ENCODE peak calls at places on chromosomes 13 and 19, in seven cellular contexts. E is IMR-90, Q is epithelial cell of esophagus, Z is Peyer's patch, M is GM13976, F is PC-3, P is WTC11. A is an unnamed sample.

GRCh38 chr19:610071-610800 is 20.6 kb downstream of the HCN2 start:
- DNase-seq in F (no peak), M (no peak), Q (no peak), P (no peak), Z (peak), E (no peak), A (no peak)

GRCh38 chr13:112783135-112783945 is 93.5 kb downstream of the ATP11A start:
- DNase-seq in Z (peak), P (no peak), Q (no peak), M (no peak), F (no peak), E (peak), A (peak)

GRCh38 chr13:101325423-101325822 is 90.9 kb downstream of the NALCN start:
- DNase-seq in Z (no peak), Q (no peak), E (no peak), P (no peak), M (no peak), F (no peak), A (no peak)

GRCh38 chr19:29685326-29685725 is 20.1 kb downstream of the PLEKHF1 start:
- DNase-seq in M (no peak), F (peak), E (no peak), Z (no peak), P (no peak), Q (no peak), A (peak)

GRCh38 chr19:50567052-50567841 is 988 bp downstream of the LRRC4B start:
- DNase-seq in M (peak), E (no peak), Q (no peak), F (no peak), Z (no peak), P (no peak), A (no peak)

GRCh38 chr19:12786149-12786870 is 5.0 kb upstream of the JUNB start:
- DNase-seq in P (no peak), Z (peak), E (no peak), M (no peak), Q (peak), F (peak), A (no peak)

GRCh38 chr19:43984687-43985000 is 656 bp downstream of the ZNF155 start:
- DNase-seq in E (no peak), P (no peak), F (no peak), Q (no peak), Z (no peak), M (no peak), A (no peak)

GRCh38 chr19:36215276-36216171 is 618 bp downstream of the ZNF146 start:
- DNase-seq in P (no peak), F (peak), Z (no peak), E (peak), Q (peak), M (no peak), A (peak)

GRCh38 chr13:24842533-24843278 is 78.7 kb downstream of the RNF17 start:
- DNase-seq in F (no peak), Z (no peak), E (no peak), P (no peak), Q (peak), M (no peak), A (no peak)

DNA sequence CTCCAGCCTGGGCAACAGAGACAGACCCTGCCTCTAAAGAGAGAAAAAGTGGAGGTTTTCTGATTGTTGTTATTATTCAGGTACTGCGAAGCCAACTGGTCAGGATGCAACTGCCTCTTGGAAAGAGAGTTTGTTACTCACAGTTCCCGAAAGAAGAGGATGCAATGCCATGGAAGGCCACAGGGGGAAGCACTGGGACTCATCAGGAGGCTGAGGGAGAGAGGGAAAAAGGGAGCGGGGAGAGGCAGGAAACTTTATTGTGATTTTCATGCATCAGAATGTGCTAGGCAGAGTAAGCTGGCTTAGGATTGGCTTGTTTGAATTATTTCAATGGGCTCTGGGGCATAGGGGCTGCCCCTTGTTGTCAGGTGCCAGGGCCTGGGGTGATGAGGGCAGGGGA is 27.6 kb downstream of the MYO9B start:
- DNase-seq in P (peak), F (peak), Z (peak), M (no peak), E (peak), Q (peak), A (peak)
- TF ChIP-seq CTCF in P (peak), F (peak), Z (peak), M (peak), E (peak), Q (peak), A (peak)

GRCh38 chr19:3368441-3368795 is 2.0 kb downstream of the NFIC start:
- DNase-seq in Q (no peak), M (no peak), P (no peak), Z (no peak), F (no peak), E (no peak), A (no peak)

GRCh38 chr19:3370214-3370720 is 3.9 kb downstream of the NFIC start:
- DNase-seq in F (no peak), P (no peak), Z (no peak), E (no peak), M (no peak), Q (no peak), A (no peak)

GRCh38 chr19:3368848-3369336 is 2.5 kb downstream of the NFIC start:
- DNase-seq in P (no peak), E (peak), Z (no peak), Q (peak), M (no peak), F (no peak), A (peak)

GRCh38 chr19:3370728-3371591 is 4.6 kb downstream of the NFIC start:
- DNase-seq in Q (no peak), Z (no peak), P (no peak), E (no peak), F (no peak), M (peak), A (no peak)

DNA sequence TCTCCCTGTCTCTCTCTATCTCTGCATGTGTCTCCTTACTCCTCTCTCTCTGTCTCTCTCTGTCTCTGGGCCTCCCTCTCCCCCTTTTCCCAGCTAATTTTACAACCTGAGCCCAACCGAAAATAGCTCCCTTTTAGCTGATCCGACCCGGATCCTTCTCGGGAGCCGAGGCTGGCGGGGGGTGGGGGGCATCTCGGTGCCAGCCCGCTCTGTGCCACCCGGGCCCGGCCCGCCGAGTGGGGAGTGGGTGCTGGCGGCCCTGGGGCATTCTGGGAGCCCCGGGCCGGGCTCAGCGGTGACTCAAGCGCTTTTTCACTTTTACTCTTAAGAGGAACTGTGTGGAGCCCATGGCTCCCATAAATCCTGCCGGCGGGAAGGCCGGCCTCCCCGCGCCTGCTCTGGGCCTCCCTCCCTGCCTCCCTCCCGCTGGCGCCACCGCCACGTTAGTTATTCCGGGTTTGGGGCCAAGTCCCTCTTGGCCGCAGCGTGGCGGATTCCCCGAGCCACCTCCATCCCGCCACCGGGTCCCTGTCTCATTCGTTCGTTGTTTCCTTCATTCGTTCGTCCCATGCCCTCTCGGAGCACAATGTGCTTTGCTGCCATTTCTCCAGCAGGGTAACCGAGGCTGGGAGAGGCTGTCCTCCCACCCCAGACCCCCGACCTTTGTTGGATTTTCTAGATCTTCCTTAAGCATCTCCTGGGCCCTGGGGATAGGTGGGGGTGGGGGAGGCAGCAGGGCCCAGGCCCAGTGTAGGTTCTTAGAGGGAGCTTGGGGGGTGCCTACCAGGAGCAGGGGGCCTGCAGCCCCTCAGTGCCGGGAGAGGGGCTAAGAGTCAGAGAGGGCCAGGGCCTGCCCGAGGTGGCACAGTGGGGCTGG is 3.2 kb downstream of the NFIC start:
- DNase-seq in E (peak), M (peak), Z (no peak), Q (peak), F (peak), P (no peak), A (no peak)
- TF ChIP-seq CTCF in E (no peak), M (no peak), Z (no peak), Q (no peak), F (no peak), P (no peak), A (peak)

GRCh38 chr13:96982672-96983071 is 11.6 kb downstream of the OXGR1 start:
- DNase-seq in Z (no peak), P (no peak), M (no peak), E (no peak), F (no peak), Q (peak), A (peak)

GRCh38 chr13:96988441-96988840 is 5.8 kb downstream of the OXGR1 start:
- DNase-seq in E (no peak), F (no peak), Q (no peak), Z (no peak), M (no peak), P (no peak), A (no peak)

GRCh38 chr13:96984061-96984508 is 10.2 kb downstream of the OXGR1 start:
- DNase-seq in F (peak), P (peak), Z (peak), Q (peak), E (no peak), M (peak), A (no peak)
- TF ChIP-seq CTCF in F (peak), P (no peak), Z (no peak), Q (peak), E (no peak), M (no peak), A (peak)

GRCh38 chr19:4375620-4376228 is 24.6 kb downstream of the SH3GL1 start:
- DNase-seq in Z (peak), E (peak), P (peak), M (peak), Q (no peak), F (peak), A (peak)
- TF ChIP-seq CTCF in Z (peak), E (peak), P (no peak), M (peak), Q (peak), F (peak), A (peak)

GRCh38 chr13:65926750-65927171 is 1303.4 kb downstream of the PCDH9 start:
- DNase-seq in P (peak), E (no peak), M (no peak), F (peak), Q (peak), Z (no peak), A (no peak)
- TF ChIP-seq CTCF in P (no peak), E (no peak), M (no peak), F (peak), Q (peak), Z (no peak), A (no peak)

DNA sequence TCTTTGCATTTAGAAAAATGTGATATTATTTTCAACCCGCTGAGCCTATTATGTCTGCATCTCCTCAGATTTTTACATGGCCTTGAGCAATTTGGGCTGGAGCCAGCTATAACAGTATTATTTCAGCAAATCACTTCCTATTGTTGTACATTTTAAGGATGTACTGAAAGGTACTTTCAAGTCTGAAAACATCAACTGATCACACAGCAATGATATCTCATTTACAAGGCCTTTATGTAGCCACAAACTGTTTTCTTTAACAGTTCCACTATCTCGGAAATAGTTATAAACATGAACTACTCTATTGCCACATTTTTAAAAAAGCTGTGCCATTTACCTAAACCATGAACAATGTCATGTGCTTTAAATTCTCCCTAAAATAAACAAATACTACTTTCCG is 560.2 kb downstream of the GPC6 start:
- DNase-seq in Q (no peak), M (no peak), P (no peak), E (no peak), Z (no peak), F (no peak), A (no peak)
- TF ChIP-seq CTCF in Q (no peak), M (no peak), P (no peak), E (no peak), Z (no peak), F (no peak), A (no peak)

GRCh38 chr13:93182406-93182805 is 44.2 kb upstream of the GPC6 start:
- DNase-seq in F (no peak), Z (no peak), Q (no peak), M (no peak), P (no peak), E (no peak), A (no peak)

GRCh38 chr13:93180376-93180966 is 46.1 kb upstream of the GPC6 start:
- DNase-seq in M (no peak), Q (no peak), P (no peak), F (no peak), E (peak), Z (no peak), A (peak)

DNA sequence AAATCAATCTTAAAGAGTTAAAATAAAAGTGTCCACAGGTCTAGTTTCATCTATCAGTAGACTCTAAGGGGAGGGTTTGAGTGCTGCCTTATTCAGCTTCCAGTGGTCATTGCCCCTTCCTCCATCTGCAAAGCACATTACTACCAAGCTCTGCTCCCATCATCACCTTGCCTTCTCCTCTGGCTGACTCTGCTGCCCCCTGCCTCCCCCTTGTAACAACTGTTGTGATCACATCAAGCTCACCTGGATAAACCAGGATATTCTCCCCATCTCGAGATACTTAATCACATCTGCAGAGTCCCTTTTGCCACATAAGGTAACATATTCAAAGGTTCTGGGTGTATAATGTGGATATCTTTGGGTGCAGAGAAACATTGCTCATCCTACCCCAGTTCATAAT is 43.3 kb upstream of the GPC6 start:
- DNase-seq in Z (no peak), E (no peak), F (no peak), Q (no peak), M (no peak), P (peak), A (no peak)
- TF ChIP-seq CTCF in Z (no peak), E (no peak), F (peak), Q (no peak), M (no peak), P (no peak), A (no peak)

GRCh38 chr19:23884363-23884762 is 30.3 kb upstream of the ZNF726 start:
- DNase-seq in P (no peak), Q (no peak), E (no peak), Z (no peak), M (no peak), F (no peak), A (no peak)
- TF ChIP-seq CTCF in P (no peak), Q (no peak), E (no peak), Z (no peak), M (no peak), F (no peak), A (no peak)

GRCh38 chr19:45082170-45082569 is 3.1 kb downstream of the GEMIN7 start:
- DNase-seq in E (no peak), P (no peak), F (no peak), Q (no peak), Z (no peak), M (no peak), A (no peak)
- TF ChIP-seq CTCF in E (no peak), P (no peak), F (no peak), Q (no peak), Z (no peak), M (no peak), A (no peak)

GRCh38 chr19:40601061-40601973 is at the start of gene LTBP4:
- DNase-seq in F (no peak), Q (peak), Z (peak), M (no peak), P (no peak), E (no peak), A (no peak)
- TF ChIP-seq CTCF in F (no peak), Q (no peak), Z (no peak), M (peak), P (no peak), E (peak), A (no peak)